ENCODE peak calls at places on chromosomes 12 and 14, in five cellular contexts. C is K562, F is HCT116, I is IMR-90, Z is neuronal stem cell. Q is an unnamed sample.

GRCh38 chr14:53338192-53338591 is 185.1 kb upstream of the DDHD1 start:
- DNase-seq in C (no peak), F (no peak), I (peak), Z (no peak), Q (no peak)

GRCh38 chr12:45409966-45410365 is 194.1 kb downstream of the ANO6 start:
- DNase-seq in C (no peak), F (no peak), I (peak), Z (no peak), Q (no peak)

GRCh38 chr12:54159140-54159539 is 29.6 kb downstream of the SMUG1 start:
- DNase-seq in C (peak), F (peak), I (no peak), Z (no peak), Q (no peak)

GRCh38 chr12:14384783-14385638 is 19.5 kb downstream of the ATF7IP start:
- DNase-seq in C (peak), F (peak), I (peak), Z (peak), Q (peak)

GRCh38 chr14:77832301-77832700 is 32.4 kb downstream of the ADCK1 start:
- DNase-seq in C (no peak), F (no peak), I (no peak), Z (no peak), Q (no peak)

GRCh38 chr12:6471992-6472366 is 1.5 kb upstream of the VAMP1 start:
- DNase-seq in C (no peak), F (no peak), I (no peak), Z (no peak), Q (no peak)

GRCh38 chr12:131783915-131784541 is 44.2 kb upstream of the MMP17 start:
- DNase-seq in C (no peak), F (peak), I (peak), Z (no peak), Q (no peak)

GRCh38 chr14:59281613-59282012 is 93.1 kb downstream of the DAAM1 start:
- DNase-seq in C (no peak), F (no peak), I (peak), Z (no peak), Q (no peak)

GRCh38 chr14:91754819-91755218 is 22.9 kb upstream of the CATSPERB start:
- DNase-seq in C (no peak), F (no peak), I (no peak), Z (no peak), Q (no peak)

GRCh38 chr12:131124487-131125280 is 171.0 kb downstream of the ADGRD1 start:
- DNase-seq in C (no peak), F (no peak), I (no peak), Z (no peak), Q (no peak)

GRCh38 chr12:66941150-66941549 is 262.3 kb upstream of the GRIP1 start:
- DNase-seq in C (no peak), F (no peak), I (no peak), Z (no peak), Q (no peak)

GRCh38 chr12:52524898-52525591 is 4.9 kb upstream of the KRT5 start:
- DNase-seq in C (no peak), F (no peak), I (no peak), Z (no peak), Q (no peak)

GRCh38 chr12:6380141-6381121 is 3.5 kb upstream of the LTBR start:
- DNase-seq in C (no peak), F (no peak), I (peak), Z (no peak), Q (no peak)

GRCh38 chr12:105014603-105015002 is 28.5 kb downstream of the NOPCHAP1 start:
- DNase-seq in C (no peak), F (no peak), I (no peak), Z (no peak), Q (no peak)

GRCh38 chr14:50813544-50813863 is 17.5 kb downstream of the NIN start:
- DNase-seq in C (no peak), F (no peak), I (no peak), Z (no peak), Q (peak)

GRCh38 chr14:24298892-24299254 is 707 bp downstream of the DHRS1 start:
- DNase-seq in C (peak), F (peak), I (peak), Z (no peak), Q (no peak)

GRCh38 chr14:42368234-42368633 is 761.6 kb downstream of the LRFN5 start:
- DNase-seq in C (no peak), F (no peak), I (no peak), Z (no peak), Q (no peak)

GRCh38 chr14:91945776-91946305 is 1.7 kb downstream of the FBLN5 start:
- DNase-seq in C (no peak), F (no peak), I (no peak), Z (no peak), Q (no peak)

GRCh38 chr14:104677506-104678332 is 11.7 kb upstream of the INF2 start:
- DNase-seq in C (peak), F (no peak), I (peak), Z (peak), Q (peak)

GRCh38 chr12:14664434-14665023 is 31.9 kb downstream of the GUCY2C start:
- DNase-seq in C (peak), F (peak), I (peak), Z (no peak), Q (peak)

GRCh38 chr12:27179399-27180214 is 64.5 kb upstream of the STK38L start:
- DNase-seq in C (no peak), F (peak), I (peak), Z (no peak), Q (no peak)

GRCh38 chr12:78584695-78585094 is 279.9 kb upstream of the SYT1 start:
- DNase-seq in C (no peak), F (peak), I (peak), Z (no peak), Q (no peak)

GRCh38 chr12:25322351-25322750 is 71.6 kb upstream of the KRAS start:
- DNase-seq in C (no peak), F (no peak), I (no peak), Z (no peak), Q (no peak)

GRCh38 chr14:23352506-23353432 is at the start of gene SLC22A17:
- DNase-seq in C (no peak), F (peak), I (peak), Z (peak), Q (no peak)

GRCh38 chr12:95321516-95322246 is 104.1 kb downstream of the VEZT start:
- DNase-seq in C (no peak), F (no peak), I (no peak), Z (no peak), Q (no peak)

GRCh38 chr12:54216580-54217308 is 28.0 kb upstream of the SMUG1 start:
- DNase-seq in C (peak), F (peak), I (peak), Z (peak), Q (peak)

GRCh38 chr14:67515386-67516079 is 17.6 kb upstream of the PLEKHH1 start:
- DNase-seq in C (no peak), F (no peak), I (no peak), Z (no peak), Q (peak)
- H3K4me2 ChIP-seq in C (peak), F (peak), I (peak), Z (peak), Q (peak)

DNA sequence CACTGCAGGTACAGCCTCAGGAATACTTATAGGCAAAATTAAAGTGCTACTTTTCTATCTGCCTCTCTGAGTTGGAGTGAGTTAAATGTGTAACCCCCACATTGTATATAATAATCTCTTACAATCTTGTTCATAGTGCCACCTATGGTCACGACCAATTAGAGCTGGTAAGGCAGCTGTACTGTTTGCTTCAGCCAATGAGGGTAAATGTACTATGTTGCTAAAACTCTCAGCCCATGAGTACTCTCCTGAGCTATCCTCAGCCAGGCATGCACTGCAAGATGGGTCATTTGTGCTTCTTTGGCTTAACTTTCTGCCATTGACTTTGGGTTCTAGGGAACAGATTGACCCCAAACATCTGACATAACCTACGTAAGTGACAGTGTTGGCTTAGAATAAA is 15.0 kb upstream of the MDM2 start:
- DNase-seq in C (peak), F (peak), I (peak), Z (no peak), Q (no peak)
- H3K4me2 ChIP-seq in C (no peak), F (peak), I (no peak), Z (no peak), Q (no peak)

DNA sequence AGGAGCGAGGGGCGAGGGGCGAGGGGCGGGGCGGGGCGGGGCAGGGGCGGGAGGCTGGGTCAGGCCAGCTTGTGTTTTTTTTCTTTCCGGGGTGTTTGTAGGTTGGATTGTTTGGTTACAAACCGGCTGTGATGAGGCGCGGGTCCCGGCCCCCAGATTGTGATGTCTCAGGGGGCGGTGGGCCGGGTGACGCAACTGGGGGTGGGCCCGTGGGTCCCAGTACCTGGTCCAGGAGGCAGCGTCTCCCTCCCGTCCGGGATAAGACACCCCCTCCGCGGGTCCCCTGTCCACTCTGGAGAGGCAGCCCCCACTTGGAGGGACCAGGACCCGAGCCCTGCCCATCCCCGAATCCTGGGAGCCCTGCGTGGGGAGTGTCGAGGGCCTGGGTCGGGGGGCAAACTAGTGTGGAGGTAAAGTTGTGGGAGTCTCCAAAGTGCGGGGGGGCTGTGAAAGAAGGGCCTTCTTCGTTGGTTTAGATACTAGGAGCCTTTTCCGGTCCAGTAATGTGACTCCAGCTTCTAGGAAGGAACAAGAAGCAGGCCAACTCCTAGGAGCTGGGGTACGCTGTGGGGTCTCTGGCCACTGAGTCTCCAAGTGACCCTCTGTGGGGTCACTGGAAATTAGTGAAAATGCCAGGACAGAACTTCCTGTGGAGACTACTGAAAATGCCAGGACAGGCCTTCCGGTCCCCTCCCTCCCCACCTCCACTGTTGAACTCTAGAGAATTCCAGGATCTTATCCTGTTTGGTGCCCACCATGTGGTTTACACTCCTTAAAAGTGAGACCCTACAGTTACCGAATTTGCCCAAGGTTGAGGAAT is 578 bp upstream of the CLMN start:
- DNase-seq in C (no peak), F (no peak), I (no peak), Z (peak), Q (no peak)
- H3K4me2 ChIP-seq in C (peak), F (peak), I (peak), Z (peak), Q (peak)

GRCh38 chr12:15996254-15996653 is 85.1 kb downstream of the DERA start:
- DNase-seq in C (no peak), F (no peak), I (peak), Z (no peak), Q (no peak)
- H3K4me2 ChIP-seq in C (no peak), F (no peak), I (no peak), Z (no peak), Q (no peak)

GRCh38 chr12:43029971-43030370 is 440.4 kb upstream of the PRICKLE1 start:
- DNase-seq in C (no peak), F (no peak), I (peak), Z (no peak), Q (no peak)
- H3K4me2 ChIP-seq in C (no peak), F (no peak), I (no peak), Z (no peak), Q (no peak)

GRCh38 chr12:29438752-29439408 is 57.9 kb upstream of the ERGIC2 start:
- DNase-seq in C (no peak), F (no peak), I (no peak), Z (no peak), Q (no peak)
- H3K4me2 ChIP-seq in C (no peak), F (no peak), I (no peak), Z (no peak), Q (no peak)

GRCh38 chr12:96425321-96425720 is 25.1 kb upstream of the CDK17 start:
- DNase-seq in C (no peak), F (no peak), I (peak), Z (no peak), Q (no peak)

GRCh38 chr12:96425973-96426372 is 25.7 kb upstream of the CDK17 start:
- DNase-seq in C (no peak), F (no peak), I (peak), Z (no peak), Q (no peak)

GRCh38 chr12:96431067-96431466 is 30.8 kb upstream of the CDK17 start:
- DNase-seq in C (no peak), F (no peak), I (no peak), Z (no peak), Q (no peak)

GRCh38 chr12:96424601-96425000 is 24.4 kb upstream of the CDK17 start:
- DNase-seq in C (no peak), F (no peak), I (no peak), Z (no peak), Q (no peak)

DNA sequence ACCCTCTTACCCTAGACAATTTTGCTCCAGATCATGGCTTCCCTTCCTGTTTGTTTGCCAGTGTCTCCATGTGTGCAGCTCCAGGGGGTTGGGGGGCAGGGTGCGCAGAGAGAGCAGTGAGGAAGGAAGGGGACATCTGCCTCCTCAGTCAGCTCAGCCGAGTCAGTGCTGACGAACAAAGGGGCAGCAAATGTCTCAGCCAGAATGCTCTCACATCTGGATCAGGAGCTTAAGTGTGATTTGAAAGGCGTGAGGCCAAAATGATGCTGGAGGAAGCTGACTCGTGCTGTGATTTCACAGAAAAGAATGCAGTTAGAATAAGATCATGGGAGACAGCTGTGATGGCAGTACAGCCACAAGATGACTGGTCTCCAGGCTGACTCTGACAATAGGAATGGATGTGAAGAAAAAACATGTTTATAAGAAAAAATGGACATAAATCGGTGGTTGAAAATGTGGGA is 27.1 kb upstream of the CDK17 start:
- DNase-seq in C (no peak), F (peak), I (peak), Z (peak), Q (peak)
- H3K4me2 ChIP-seq in C (no peak), F (peak), I (peak), Z (no peak), Q (no peak)

Q was measured in DND-41.